ENCODE peak calls at places on chromosomes 13 and 19, in ten cellular contexts. One of them, this sample, is unnamed.

GRCh38 chr13:101706651-101707050 is 254.2 kb downstream of the ITGBL1 start:
- DNase-seq in EL: peak; percentile 91
- DNase-seq in amniotic epithelial cell: peak; percentile 99
- DNase-seq in EH: peak; percentile 90
- DNase-seq in stimulated activated CD8-positive, alpha-beta memory T cell treated with anti-CD3 and anti-CD28 coated beads, Interleukin-7, amount 100 ng/mL, for 1 hour: no peak
- DNase-seq in bronchial epithelial cell: peak; percentile 65
- DNase-seq in neural crest cell: no peak
- DNase-seq in AG09309: peak; percentile 91
- DNase-seq in uterus: no peak
- DNase-seq in T-helper 1 cell: peak; percentile 2
- DNase-seq in this sample: no peak

GRCh38 chr19:35253316-35254286 is 4.8 kb downstream of the LSR start:
- DNase-seq in EL: no peak
- DNase-seq in amniotic epithelial cell: no peak
- DNase-seq in EH: no peak
- DNase-seq in stimulated activated CD8-positive, alpha-beta memory T cell treated with anti-CD3 and anti-CD28 coated beads, Interleukin-7, amount 100 ng/mL, for 1 hour: no peak
- DNase-seq in bronchial epithelial cell: no peak
- DNase-seq in neural crest cell: no peak
- DNase-seq in AG09309: no peak
- DNase-seq in uterus: no peak
- DNase-seq in T-helper 1 cell: no peak
- DNase-seq in this sample: no peak

GRCh38 chr19:30356951-30357579 is 15.1 kb upstream of the ZNF536 start:
- DNase-seq in EL: no peak
- DNase-seq in amniotic epithelial cell: no peak
- DNase-seq in EH: no peak
- DNase-seq in stimulated activated CD8-positive, alpha-beta memory T cell treated with anti-CD3 and anti-CD28 coated beads, Interleukin-7, amount 100 ng/mL, for 1 hour: no peak
- DNase-seq in bronchial epithelial cell: no peak
- DNase-seq in neural crest cell: no peak
- DNase-seq in AG09309: no peak
- DNase-seq in uterus: no peak
- DNase-seq in T-helper 1 cell: no peak
- DNase-seq in this sample: no peak

GRCh38 chr19:17861542-17862402 is 2.1 kb downstream of the RPL18A start:
- DNase-seq in EL: no peak
- DNase-seq in amniotic epithelial cell: no peak
- DNase-seq in EH: no peak
- DNase-seq in stimulated activated CD8-positive, alpha-beta memory T cell treated with anti-CD3 and anti-CD28 coated beads, Interleukin-7, amount 100 ng/mL, for 1 hour: no peak
- DNase-seq in bronchial epithelial cell: no peak
- DNase-seq in neural crest cell: no peak
- DNase-seq in AG09309: no peak
- DNase-seq in uterus: no peak
- DNase-seq in T-helper 1 cell: no peak
- DNase-seq in this sample: no peak

GRCh38 chr13:76667551-76667950 is 218.7 kb downstream of the KCTD12 start:
- DNase-seq in EL: peak; percentile 25
- DNase-seq in amniotic epithelial cell: peak; percentile 75
- DNase-seq in EH: peak; percentile 72
- DNase-seq in stimulated activated CD8-positive, alpha-beta memory T cell treated with anti-CD3 and anti-CD28 coated beads, Interleukin-7, amount 100 ng/mL, for 1 hour: no peak
- DNase-seq in bronchial epithelial cell: peak; percentile 54
- DNase-seq in neural crest cell: no peak
- DNase-seq in AG09309: peak; percentile 48
- DNase-seq in uterus: peak; percentile 37
- DNase-seq in T-helper 1 cell: peak; percentile 2
- DNase-seq in this sample: no peak

GRCh38 chr13:102900193-102900608 is 54.4 kb downstream of the ERCC5 start:
- DNase-seq in EL: no peak
- DNase-seq in amniotic epithelial cell: no peak
- DNase-seq in EH: no peak
- DNase-seq in stimulated activated CD8-positive, alpha-beta memory T cell treated with anti-CD3 and anti-CD28 coated beads, Interleukin-7, amount 100 ng/mL, for 1 hour: no peak
- DNase-seq in bronchial epithelial cell: no peak
- DNase-seq in neural crest cell: no peak
- DNase-seq in AG09309: no peak
- DNase-seq in uterus: no peak
- DNase-seq in T-helper 1 cell: no peak
- DNase-seq in this sample: no peak

GRCh38 chr13:35499131-35500051 is 22.9 kb upstream of the MAB21L1 start:
- DNase-seq in EL: no peak
- DNase-seq in amniotic epithelial cell: no peak
- DNase-seq in EH: no peak
- DNase-seq in stimulated activated CD8-positive, alpha-beta memory T cell treated with anti-CD3 and anti-CD28 coated beads, Interleukin-7, amount 100 ng/mL, for 1 hour: no peak
- DNase-seq in bronchial epithelial cell: no peak
- DNase-seq in neural crest cell: no peak
- DNase-seq in AG09309: no peak
- DNase-seq in uterus: no peak
- DNase-seq in T-helper 1 cell: no peak
- DNase-seq in this sample: no peak

GRCh38 chr13:41224113-41225110 is 30.0 kb upstream of the KBTBD7 start:
- DNase-seq in EL: peak; percentile 89
- DNase-seq in amniotic epithelial cell: peak; percentile 81
- DNase-seq in EH: peak; percentile 90
- DNase-seq in stimulated activated CD8-positive, alpha-beta memory T cell treated with anti-CD3 and anti-CD28 coated beads, Interleukin-7, amount 100 ng/mL, for 1 hour: no peak
- DNase-seq in bronchial epithelial cell: peak; percentile 44
- DNase-seq in neural crest cell: no peak
- DNase-seq in AG09309: no peak
- DNase-seq in uterus: no peak
- DNase-seq in T-helper 1 cell: no peak
- DNase-seq in this sample: no peak

GRCh38 chr19:12052057-12052570 is 647 bp downstream of the ZNF878 start:
- DNase-seq in EL: peak; percentile 46
- DNase-seq in amniotic epithelial cell: peak; percentile 18
- DNase-seq in EH: peak; percentile 34
- DNase-seq in stimulated activated CD8-positive, alpha-beta memory T cell treated with anti-CD3 and anti-CD28 coated beads, Interleukin-7, amount 100 ng/mL, for 1 hour: no peak
- DNase-seq in bronchial epithelial cell: peak; percentile 49
- DNase-seq in neural crest cell: no peak
- DNase-seq in AG09309: no peak
- DNase-seq in uterus: no peak
- DNase-seq in T-helper 1 cell: no peak
- DNase-seq in this sample: no peak

GRCh38 chr13:109790951-109791605 is 4.7 kb upstream of the IRS2 start:
- DNase-seq in EL: peak; percentile 21
- DNase-seq in amniotic epithelial cell: peak; percentile 46
- DNase-seq in EH: peak; percentile 39
- DNase-seq in stimulated activated CD8-positive, alpha-beta memory T cell treated with anti-CD3 and anti-CD28 coated beads, Interleukin-7, amount 100 ng/mL, for 1 hour: no peak
- DNase-seq in bronchial epithelial cell: peak; percentile 48
- DNase-seq in neural crest cell: peak; percentile 19
- DNase-seq in AG09309: no peak
- DNase-seq in uterus: no peak
- DNase-seq in T-helper 1 cell: peak; percentile 58
- DNase-seq in this sample: no peak

GRCh38 chr19:3573162-3573857 is 566 bp downstream of the HMG20B start:
- DNase-seq in EL: no peak
- DNase-seq in amniotic epithelial cell: no peak
- DNase-seq in EH: no peak
- DNase-seq in stimulated activated CD8-positive, alpha-beta memory T cell treated with anti-CD3 and anti-CD28 coated beads, Interleukin-7, amount 100 ng/mL, for 1 hour: no peak
- DNase-seq in bronchial epithelial cell: no peak
- DNase-seq in neural crest cell: no peak
- DNase-seq in AG09309: no peak
- DNase-seq in uterus: peak; percentile 36
- DNase-seq in T-helper 1 cell: no peak
- DNase-seq in this sample: no peak

GRCh38 chr13:50357136-50357535 is 341.9 kb downstream of the KCNRG start:
- DNase-seq in EL: no peak
- DNase-seq in amniotic epithelial cell: no peak
- DNase-seq in EH: no peak
- DNase-seq in stimulated activated CD8-positive, alpha-beta memory T cell treated with anti-CD3 and anti-CD28 coated beads, Interleukin-7, amount 100 ng/mL, for 1 hour: no peak
- DNase-seq in bronchial epithelial cell: no peak
- DNase-seq in neural crest cell: no peak
- DNase-seq in AG09309: no peak
- DNase-seq in uterus: no peak
- DNase-seq in T-helper 1 cell: no peak
- DNase-seq in this sample: no peak

This sample was measured in HCT116.